ENCODE peak calls at places on chromosomes 12 and 14, in eight cellular contexts. C, B, P, Z, O, S, U and H are unnamed samples. For H3K9me3, the result is how much of the 10 kb centered on the place peaks cover.

GRCh38 chr12:112891093-112892024 is 15.4 kb upstream of the OAS1 start:
- DNase-seq in C (no peak), B (no peak), P (no peak), Z (peak), O (no peak), S (peak), U (no peak), H (no peak)

GRCh38 chr12:26158078-26158764 is 33.4 kb upstream of the BHLHE41 start:
- DNase-seq in C (no peak), B (no peak), P (no peak), Z (no peak), O (no peak), S (peak), U (peak), H (no peak)

GRCh38 chr14:32711103-32711680 is 227.5 kb upstream of the NPAS3 start:
- DNase-seq in C (peak), B (no peak), P (peak), Z (no peak), O (no peak), S (peak), U (peak), H (peak)

GRCh38 chr14:68547305-68548193 is 245.3 kb downstream of the ZFP36L1 start:
- DNase-seq in C (no peak), B (peak), P (peak), Z (peak), O (no peak), S (no peak), U (no peak), H (peak)

GRCh38 chr12:24815087-24815423 is 133.8 kb downstream of the BCAT1 start:
- DNase-seq in C (no peak), B (no peak), P (no peak), Z (no peak), O (no peak), S (no peak), U (no peak), H (no peak)

GRCh38 chr12:3725267-3726115 is 27.4 kb downstream of the CRACR2A start:
- DNase-seq in C (no peak), B (no peak), P (no peak), Z (peak), O (no peak), S (no peak), U (no peak), H (no peak)

GRCh38 chr12:111437816-111438454 is 32.2 kb downstream of the SH2B3 start:
- DNase-seq in C (no peak), B (no peak), P (peak), Z (peak), O (peak), S (no peak), U (no peak), H (no peak)

GRCh38 chr12:64685076-64685475 is 74.1 kb downstream of the GNS start:
- DNase-seq in C (no peak), B (no peak), P (no peak), Z (no peak), O (no peak), S (no peak), U (no peak), H (no peak)

GRCh38 chr12:66061557-66062279 is 68.8 kb downstream of the LLPH start:
- DNase-seq in C (no peak), B (no peak), P (no peak), Z (no peak), O (no peak), S (no peak), U (no peak), H (no peak)

GRCh38 chr14:104981699-104982541 is 3.7 kb upstream of the CLBA1 start:
- DNase-seq in C (no peak), B (no peak), P (no peak), Z (no peak), O (no peak), S (peak), U (no peak), H (no peak)

GRCh38 chr12:106898001-106898966 is 57.4 kb upstream of the TMEM263 start:
- DNase-seq in C (no peak), B (no peak), P (no peak), Z (no peak), O (no peak), S (no peak), U (no peak), H (no peak)

GRCh38 chr14:72404106-72404774 is 472.0 kb downstream of the RGS6 start:
- DNase-seq in C (no peak), B (no peak), P (no peak), Z (no peak), O (no peak), S (no peak), U (no peak), H (no peak)

GRCh38 chr14:75896341-75896740 is 85.5 kb downstream of the TGFB3 start:
- DNase-seq in C (no peak), B (no peak), P (no peak), Z (no peak), O (no peak), S (no peak), U (no peak), H (no peak)

GRCh38 chr12:96237465-96238077 is 43.4 kb downstream of the ELK3 start:
- DNase-seq in C (no peak), B (peak), P (peak), Z (peak), O (no peak), S (no peak), U (no peak), H (peak)

GRCh38 chr12:116265361-116266128 is 11.9 kb downstream of the MED13L start:
- DNase-seq in C (no peak), B (no peak), P (no peak), Z (no peak), O (no peak), S (no peak), U (no peak), H (no peak)

GRCh38 chr14:103081951-103082350 is 2.1 kb upstream of the LBHD2 start:
- DNase-seq in C (no peak), B (no peak), P (no peak), Z (no peak), O (no peak), S (no peak), U (no peak), H (no peak)

GRCh38 chr14:90720336-90720735 is 95.9 kb downstream of the TTC7B start:
- DNase-seq in C (no peak), B (no peak), P (peak), Z (no peak), O (no peak), S (peak), U (no peak), H (no peak)

DNA sequence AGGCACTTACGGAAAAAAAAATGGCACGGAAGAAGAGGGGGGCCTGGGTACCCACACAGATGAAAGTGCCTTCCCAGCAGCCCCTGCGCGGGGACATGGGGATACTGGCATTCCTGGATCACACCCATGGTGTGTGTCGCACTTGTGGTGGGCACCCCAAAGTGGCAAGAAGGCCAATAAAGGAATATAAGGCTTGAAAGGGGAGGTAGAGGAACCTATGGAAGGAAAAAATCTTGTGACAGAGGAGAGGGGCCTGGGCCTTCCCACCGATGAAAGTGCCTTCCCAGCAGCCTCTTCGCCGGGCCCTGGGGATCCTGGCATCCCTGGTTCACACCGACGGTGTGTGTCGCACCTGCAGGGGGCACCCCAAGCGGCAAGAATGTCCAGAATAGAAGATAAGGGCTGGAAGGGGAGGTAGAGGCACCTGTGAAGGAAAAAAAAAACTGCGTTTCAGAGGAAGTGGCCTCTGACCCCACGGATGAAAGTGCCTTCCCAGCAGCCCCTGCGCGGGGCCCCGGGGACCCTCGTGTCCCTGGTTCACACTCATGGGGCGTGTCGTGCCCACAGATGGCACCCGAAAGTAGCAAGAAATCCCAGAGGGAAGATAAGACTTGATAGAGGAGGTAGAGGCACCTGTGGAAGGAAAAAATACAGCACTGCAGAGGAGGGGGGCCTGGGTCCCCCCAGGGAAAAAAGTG is 284.0 kb downstream of the ALG10 start:
- DNase-seq in C (no peak), B (no peak), P (no peak), Z (no peak), O (no peak), S (no peak), U (no peak), H (no peak)
- H3K9me3 ChIP-seq in C (under half), B (under half), P (half or more), Z (under half), O (half or more), S (under half), U (under half), H (under half)

DNA sequence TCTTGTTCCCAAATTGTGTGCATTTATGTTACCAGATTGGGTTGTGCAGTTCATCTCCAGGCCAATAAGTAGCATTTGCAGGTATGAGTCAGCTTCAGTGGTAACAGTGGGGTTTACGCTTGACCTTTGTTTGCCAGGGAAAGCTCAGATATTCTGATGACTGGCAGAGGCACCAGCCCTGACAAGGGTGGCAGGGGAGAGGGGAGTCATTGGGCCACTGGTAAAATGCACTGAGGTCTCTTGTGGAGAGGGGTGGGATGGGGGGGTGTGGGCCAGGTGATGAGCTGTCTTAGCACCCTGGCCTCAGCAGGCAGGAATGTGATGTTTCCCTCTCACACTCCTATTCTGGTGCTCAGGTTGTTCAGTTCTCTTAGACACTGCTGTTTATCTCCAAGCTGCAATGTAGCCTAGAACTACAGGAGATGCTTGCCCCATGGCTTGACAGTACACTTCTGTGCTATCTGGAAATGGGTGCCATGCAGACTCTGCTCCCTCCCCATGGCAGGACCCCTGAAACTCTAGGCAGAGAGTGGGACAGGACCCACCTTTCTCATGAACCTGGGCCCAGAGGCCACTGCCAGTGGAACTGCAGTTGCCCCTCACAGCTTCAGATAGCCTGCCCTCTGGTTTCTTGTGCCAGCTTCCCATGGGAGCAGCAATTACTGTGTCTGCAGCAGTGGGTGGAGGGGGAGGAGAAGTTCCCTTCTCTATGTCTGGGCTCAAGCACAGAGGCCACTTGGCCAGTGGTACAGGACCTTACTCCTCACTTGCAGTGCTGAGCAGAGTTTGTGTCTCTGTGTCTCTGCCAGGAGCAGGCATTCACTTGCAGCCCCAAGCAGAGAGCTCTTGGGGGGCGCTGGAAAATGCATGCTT is 31.9 kb downstream of the USP15 start:
- DNase-seq in C (no peak), B (no peak), P (peak), Z (peak), O (no peak), S (peak), U (no peak), H (no peak)
- H3K9me3 ChIP-seq in C (under half), B (under half), P (under half), Z (under half), O (under half), S (under half), U (under half), H (under half)

GRCh38 chr14:28704153-28704552 is 62.4 kb upstream of the FOXG1 start:
- DNase-seq in C (no peak), B (no peak), P (no peak), Z (no peak), O (no peak), S (no peak), U (no peak), H (no peak)

GRCh38 chr14:28703482-28703881 is 63.1 kb upstream of the FOXG1 start:
- DNase-seq in C (no peak), B (no peak), P (no peak), Z (no peak), O (no peak), S (no peak), U (no peak), H (no peak)

GRCh38 chr14:28701733-28702132 is 64.9 kb upstream of the FOXG1 start:
- DNase-seq in C (no peak), B (no peak), P (no peak), Z (no peak), O (no peak), S (no peak), U (no peak), H (no peak)
- H3K9me3 ChIP-seq in C (under half), B (under half), P (under half), Z (under half), O (under half), S (under half), U (under half), H (under half)

GRCh38 chr14:28954025-28954424 is 187.4 kb downstream of the FOXG1 start:
- DNase-seq in C (no peak), B (no peak), P (no peak), Z (no peak), O (no peak), S (no peak), U (no peak), H (no peak)
- H3K9me3 ChIP-seq in C (under half), B (under half), P (under half), Z (under half), O (half or more), S (under half), U (under half), H (under half)